ENCODE peak calls at places on chromosomes 7 and 10, in six cellular contexts. One of them, this sample, is unnamed.
A peak's percentile ranks its signal among the peaks of the same experiment; 100 is the strongest.

GRCh38 chr7:157752832-157753291 is 416.1 kb downstream of the DNAJB6 start:
- DNase-seq in ascending aorta: no peak
- DNase-seq in endodermal cell: no peak
- DNase-seq in heart right ventricle: no peak
- DNase-seq in thoracic aorta: no peak
- DNase-seq in K562: no peak
- DNase-seq in this sample: no peak

GRCh38 chr10:6297951-6298381 is 95.2 kb downstream of the PFKFB3 start:
- DNase-seq in endodermal cell: no peak
- DNase-seq in thoracic aorta: no peak
- DNase-seq in ascending aorta: no peak
- DNase-seq in heart right ventricle: no peak
- DNase-seq in K562: no peak
- DNase-seq in this sample: no peak

GRCh38 chr7:144827581-144828139 is 8.2 kb downstream of the TPK1 start:
- DNase-seq in K562: no peak
- DNase-seq in endodermal cell: peak; percentile 59
- DNase-seq in heart right ventricle: no peak
- DNase-seq in ascending aorta: no peak
- DNase-seq in thoracic aorta: no peak
- DNase-seq in this sample: no peak

GRCh38 chr10:87546971-87547413 is 42.3 kb downstream of the MINPP1 start:
- DNase-seq in endodermal cell: no peak
- DNase-seq in ascending aorta: no peak
- DNase-seq in heart right ventricle: no peak
- DNase-seq in thoracic aorta: no peak
- DNase-seq in K562: no peak
- DNase-seq in this sample: no peak

GRCh38 chr7:76423666-76424412 is 911 bp upstream of the ZP3 start:
- DNase-seq in heart right ventricle: no peak
- DNase-seq in ascending aorta: no peak
- DNase-seq in endodermal cell: peak; percentile 79
- DNase-seq in K562: no peak
- DNase-seq in thoracic aorta: no peak
- DNase-seq in this sample: no peak

GRCh38 chr7:107973861-107974260 is 29.1 kb downstream of the LAMB1 start:
- DNase-seq in ascending aorta: no peak
- DNase-seq in heart right ventricle: no peak
- DNase-seq in thoracic aorta: no peak
- DNase-seq in K562: no peak
- DNase-seq in endodermal cell: no peak
- DNase-seq in this sample: no peak

GRCh38 chr10:53537508-53537907 is 764.9 kb upstream of the MBL2 start:
- DNase-seq in heart right ventricle: no peak
- DNase-seq in endodermal cell: no peak
- DNase-seq in K562: no peak
- DNase-seq in ascending aorta: no peak
- DNase-seq in thoracic aorta: no peak
- DNase-seq in this sample: no peak

GRCh38 chr7:138816650-138817049 is 18.7 kb upstream of the ATP6V0A4 start:
- DNase-seq in K562: no peak
- DNase-seq in ascending aorta: no peak
- DNase-seq in heart right ventricle: no peak
- DNase-seq in endodermal cell: no peak
- DNase-seq in thoracic aorta: no peak
- DNase-seq in this sample: no peak

GRCh38 chr10:7538970-7539694 is 127.6 kb downstream of the ITIH5 start:
- DNase-seq in K562: no peak
- DNase-seq in ascending aorta: no peak
- DNase-seq in thoracic aorta: no peak
- DNase-seq in heart right ventricle: no peak
- DNase-seq in endodermal cell: no peak
- DNase-seq in this sample: no peak

GRCh38 chr7:38744746-38745145 is 113.6 kb upstream of the AMPH start:
- DNase-seq in K562: no peak
- DNase-seq in thoracic aorta: no peak
- DNase-seq in endodermal cell: no peak
- DNase-seq in heart right ventricle: no peak
- DNase-seq in ascending aorta: no peak
- DNase-seq in this sample: no peak

GRCh38 chr10:27525819-27526218 is 21.7 kb downstream of the RAB18 start:
- DNase-seq in heart right ventricle: no peak
- DNase-seq in thoracic aorta: no peak
- DNase-seq in ascending aorta: no peak
- DNase-seq in K562: peak; percentile 50
- DNase-seq in endodermal cell: no peak
- DNase-seq in this sample: no peak

GRCh38 chr10:56745490-56745889 is 384.4 kb upstream of the ZWINT start:
- DNase-seq in K562: no peak
- DNase-seq in heart right ventricle: no peak
- DNase-seq in thoracic aorta: no peak
- DNase-seq in ascending aorta: no peak
- DNase-seq in endodermal cell: no peak
- DNase-seq in this sample: no peak

GRCh38 chr10:99859585-99859984 is 77.1 kb downstream of the ABCC2 start:
- DNase-seq in K562: peak; percentile 18
- DNase-seq in ascending aorta: no peak
- DNase-seq in thoracic aorta: no peak
- DNase-seq in heart right ventricle: no peak
- DNase-seq in endodermal cell: peak; percentile 86
- DNase-seq in this sample: no peak

GRCh38 chr10:79310911-79311573 is 36.2 kb upstream of the PPIF start:
- DNase-seq in thoracic aorta: no peak
- DNase-seq in heart right ventricle: no peak
- DNase-seq in K562: peak; percentile 32
- DNase-seq in ascending aorta: no peak
- DNase-seq in endodermal cell: no peak
- DNase-seq in this sample: no peak

GRCh38 chr7:34064511-34065158 is 159.3 kb downstream of the BMPER start:
- DNase-seq in K562: no peak
- DNase-seq in ascending aorta: no peak
- DNase-seq in thoracic aorta: no peak
- DNase-seq in endodermal cell: no peak
- DNase-seq in heart right ventricle: no peak
- DNase-seq in this sample: no peak

GRCh38 chr10:124211921-124212320 is 118.5 kb upstream of the CHST15 start:
- DNase-seq in endodermal cell: no peak
- DNase-seq in heart right ventricle: no peak
- DNase-seq in ascending aorta: no peak
- DNase-seq in thoracic aorta: no peak
- DNase-seq in K562: no peak
- DNase-seq in this sample: no peak

GRCh38 chr10:12902135-12902572 is 99.4 kb downstream of the CCDC3 start:
- DNase-seq in thoracic aorta: no peak
- DNase-seq in heart right ventricle: peak; percentile 62
- DNase-seq in endodermal cell: peak; percentile 86
- DNase-seq in K562: peak; percentile 64
- DNase-seq in ascending aorta: no peak
- DNase-seq in this sample: peak; percentile 58

GRCh38 chr10:100186253-100186780 is 488 bp upstream of the ERLIN1 start:
- DNase-seq in endodermal cell: no peak
- DNase-seq in K562: peak; percentile 41
- DNase-seq in thoracic aorta: no peak
- DNase-seq in ascending aorta: no peak
- DNase-seq in heart right ventricle: peak; percentile 49
- DNase-seq in this sample: no peak

GRCh38 chr10:131620904-131621303 is 279.9 kb upstream of the PPP2R2D start:
- DNase-seq in ascending aorta: no peak
- DNase-seq in K562: no peak
- DNase-seq in thoracic aorta: no peak
- DNase-seq in heart right ventricle: no peak
- DNase-seq in endodermal cell: no peak
- DNase-seq in this sample: no peak

GRCh38 chr7:140870003-140870402 is 54.7 kb downstream of the BRAF start:
- DNase-seq in endodermal cell: no peak
- DNase-seq in ascending aorta: no peak
- DNase-seq in K562: no peak
- DNase-seq in thoracic aorta: no peak
- DNase-seq in heart right ventricle: no peak
- DNase-seq in this sample: no peak

GRCh38 chr7:135375908-135376699 is 133.8 kb downstream of the CNOT4 start:
- DNase-seq in ascending aorta: no peak
- DNase-seq in thoracic aorta: no peak
- DNase-seq in endodermal cell: no peak
- DNase-seq in heart right ventricle: no peak
- DNase-seq in K562: no peak
- DNase-seq in this sample: no peak

GRCh38 chr7:828793-829561 is 3.3 kb upstream of the SUN1 start:
- DNase-seq in ascending aorta: no peak
- DNase-seq in heart right ventricle: no peak
- DNase-seq in K562: no peak
- DNase-seq in thoracic aorta: no peak
- DNase-seq in endodermal cell: no peak
- DNase-seq in this sample: no peak

GRCh38 chr10:130127612-130128607 is 8.3 kb upstream of the GLRX3 start:
- DNase-seq in heart right ventricle: peak; percentile 29
- DNase-seq in thoracic aorta: no peak
- DNase-seq in K562: peak; percentile 63
- DNase-seq in endodermal cell: peak; percentile 91
- DNase-seq in ascending aorta: no peak
- DNase-seq in this sample: no peak

GRCh38 chr7:41709621-41710020 is 6.7 kb upstream of the INHBA start:
- DNase-seq in heart right ventricle: no peak
- DNase-seq in ascending aorta: no peak
- DNase-seq in thoracic aorta: no peak
- DNase-seq in K562: no peak
- DNase-seq in endodermal cell: no peak
- DNase-seq in this sample: no peak

GRCh38 chr10:73926152-73926764 is 15.3 kb downstream of the PLAU start:
- DNase-seq in heart right ventricle: no peak
- DNase-seq in K562: no peak
- DNase-seq in ascending aorta: no peak
- DNase-seq in thoracic aorta: no peak
- DNase-seq in endodermal cell: no peak
- DNase-seq in this sample: no peak

GRCh38 chr10:113071446-113071845 is 121.4 kb downstream of the TCF7L2 start:
- DNase-seq in thoracic aorta: peak; percentile 37
- DNase-seq in endodermal cell: peak; percentile 65
- DNase-seq in ascending aorta: no peak
- DNase-seq in K562: no peak
- DNase-seq in heart right ventricle: peak; percentile 75
- DNase-seq in this sample: peak; percentile 71

DNA sequence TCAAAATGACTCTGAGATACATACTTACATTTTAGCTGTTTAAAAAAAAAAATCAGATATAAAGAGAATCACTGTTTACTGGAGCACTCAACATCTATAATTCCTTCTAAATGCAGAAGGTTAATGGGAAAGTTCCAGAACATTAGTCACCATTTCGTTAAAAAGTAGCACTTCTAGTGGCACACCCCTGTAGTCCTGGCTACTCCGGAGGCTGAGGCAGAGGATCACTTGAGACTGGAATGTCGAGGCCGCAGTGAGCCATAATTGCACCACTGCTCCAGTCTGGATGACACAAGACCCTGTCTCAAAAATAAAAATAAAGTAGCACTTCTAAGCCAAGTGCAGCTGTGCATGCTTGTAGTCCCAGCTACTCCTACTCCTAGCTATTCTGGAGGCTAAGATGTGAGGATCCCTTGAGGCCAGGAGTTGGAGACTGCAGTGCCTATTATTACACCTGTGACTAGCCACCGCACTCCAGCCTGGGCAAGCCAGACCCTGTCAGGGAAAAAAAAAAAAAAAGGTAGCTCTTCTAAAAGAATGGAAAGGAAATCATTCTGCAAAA is 2.2 kb downstream of the FGFBP3 start:
- DNase-seq in endodermal cell: no peak
- DNase-seq in ascending aorta: no peak
- DNase-seq in K562: no peak
- DNase-seq in heart right ventricle: no peak
- DNase-seq in thoracic aorta: no peak
- DNase-seq in this sample: no peak
- H3K4me3 ChIP-seq in endodermal cell: peak overlapping the region; percentile 78
- H3K4me3 ChIP-seq in ascending aorta: no peak overlapping the region
- H3K4me3 ChIP-seq in K562: no peak overlapping the region
- H3K4me3 ChIP-seq in heart right ventricle: no peak overlapping the region
- H3K4me3 ChIP-seq in thoracic aorta: peak overlapping the region; percentile 90
- H3K4me3 ChIP-seq in this sample: no peak overlapping the region

GRCh38 chr7:137685439-137686164 is 161.2 kb downstream of the DGKI start:
- DNase-seq in endodermal cell: no peak
- DNase-seq in ascending aorta: no peak
- DNase-seq in K562: no peak
- DNase-seq in heart right ventricle: no peak
- DNase-seq in thoracic aorta: no peak
- DNase-seq in this sample: no peak
- H3K4me1 ChIP-seq in endodermal cell: no peaks in the 10 kb centered on the region
- H3K4me1 ChIP-seq in ascending aorta: peaks cover 8% of the 10 kb centered on the region
- H3K4me1 ChIP-seq in K562: no peaks in the 10 kb centered on the region
- H3K4me1 ChIP-seq in heart right ventricle: no peaks in the 10 kb centered on the region
- H3K4me1 ChIP-seq in thoracic aorta: peaks cover 16% of the 10 kb centered on the region
- H3K4me1 ChIP-seq in this sample: no peaks in the 10 kb centered on the region

GRCh38 chr7:46015107-46015868 is 94.2 kb upstream of the IGFBP3 start:
- DNase-seq in heart right ventricle: peak; percentile 77
- DNase-seq in ascending aorta: no peak
- DNase-seq in thoracic aorta: no peak
- DNase-seq in K562: peak; percentile 3
- DNase-seq in endodermal cell: peak; percentile 92
- DNase-seq in this sample: peak; percentile 27
- H3K27ac ChIP-seq in heart right ventricle: no peak overlapping the region
- H3K27ac ChIP-seq in ascending aorta: no peak overlapping the region
- H3K27ac ChIP-seq in thoracic aorta: no peak overlapping the region
- H3K27ac ChIP-seq in K562: no peak overlapping the region
- H3K27ac ChIP-seq in endodermal cell: no peak overlapping the region
- H3K27ac ChIP-seq in this sample: no peak overlapping the region

GRCh38 chr7:3964980-3965606 is 664.0 kb downstream of the SDK1 start:
- DNase-seq in K562: no peak
- DNase-seq in ascending aorta: no peak
- DNase-seq in heart right ventricle: no peak
- DNase-seq in endodermal cell: no peak
- DNase-seq in thoracic aorta: no peak
- DNase-seq in this sample: no peak

GRCh38 chr7:3960045-3960772 is 659.2 kb downstream of the SDK1 start:
- DNase-seq in endodermal cell: no peak
- DNase-seq in K562: no peak
- DNase-seq in heart right ventricle: no peak
- DNase-seq in ascending aorta: no peak
- DNase-seq in thoracic aorta: no peak
- DNase-seq in this sample: no peak

GRCh38 chr7:3959364-3959763 is 658.3 kb downstream of the SDK1 start:
- DNase-seq in thoracic aorta: no peak
- DNase-seq in ascending aorta: no peak
- DNase-seq in K562: no peak
- DNase-seq in heart right ventricle: no peak
- DNase-seq in endodermal cell: no peak
- DNase-seq in this sample: no peak

GRCh38 chr7:3965794-3966395 is 664.8 kb downstream of the SDK1 start:
- DNase-seq in ascending aorta: no peak
- DNase-seq in K562: no peak
- DNase-seq in thoracic aorta: no peak
- DNase-seq in endodermal cell: no peak
- DNase-seq in heart right ventricle: no peak
- DNase-seq in this sample: no peak

GRCh38 chr7:3961857-3962503 is 660.9 kb downstream of the SDK1 start:
- DNase-seq in thoracic aorta: no peak
- DNase-seq in endodermal cell: no peak
- DNase-seq in ascending aorta: no peak
- DNase-seq in K562: no peak
- DNase-seq in heart right ventricle: no peak
- DNase-seq in this sample: no peak
- H3K4me3 ChIP-seq in thoracic aorta: no peak overlapping the region
- H3K4me3 ChIP-seq in endodermal cell: no peak overlapping the region
- H3K4me3 ChIP-seq in ascending aorta: no peak overlapping the region
- H3K4me3 ChIP-seq in K562: no peak overlapping the region
- H3K4me3 ChIP-seq in heart right ventricle: no peak overlapping the region
- H3K4me3 ChIP-seq in this sample: no peak overlapping the region

GRCh38 chr7:23597908-23598224 is 684 bp downstream of the CCDC126 start:
- DNase-seq in K562: no peak
- DNase-seq in ascending aorta: no peak
- DNase-seq in heart right ventricle: no peak
- DNase-seq in endodermal cell: no peak
- DNase-seq in thoracic aorta: no peak
- DNase-seq in this sample: no peak
- H3K4me1 ChIP-seq in K562: peaks cover 15% of the 10 kb centered on the region
- H3K4me1 ChIP-seq in ascending aorta: peaks cover 8% of the 10 kb centered on the region
- H3K4me1 ChIP-seq in heart right ventricle: peaks cover 9% of the 10 kb centered on the region
- H3K4me1 ChIP-seq in endodermal cell: no peaks in the 10 kb centered on the region
- H3K4me1 ChIP-seq in thoracic aorta: peaks cover 18% of the 10 kb centered on the region
- H3K4me1 ChIP-seq in this sample: peaks cover 3% of the 10 kb centered on the region